ENCODE peak calls at places on chromosomes 12 and 14, in ten cellular contexts. R, B, J, W, H, V, Y, K, M and G are unnamed samples. For H3K4me1, the result is how much of the 10 kb centered on the place peaks cover.

GRCh38 chr12:132550014-132550802 is 60.2 kb downstream of the LRCOL1 start:
- DNase-seq in R (no peak), B (peak), J (no peak), W (no peak), H (peak), V (no peak), Y (no peak), K (no peak), M (no peak), G (no peak)

GRCh38 chr12:55659486-55660385 is 23.0 kb downstream of the OR10P1 start:
- DNase-seq in R (no peak), B (peak), J (no peak), W (peak), H (no peak), V (no peak), Y (no peak), K (peak), M (no peak), G (no peak)

GRCh38 chr12:16346931-16347330 is 514 bp upstream of the MGST1 start:
- DNase-seq in R (no peak), B (no peak), J (no peak), W (no peak), H (peak), V (no peak), Y (no peak), K (no peak), M (no peak), G (no peak)

GRCh38 chr12:55072093-55072492 is 52.3 kb downstream of the NEUROD4 start:
- DNase-seq in R (peak), B (peak), J (peak), W (no peak), H (peak), V (peak), Y (peak), K (peak), M (peak), G (peak)

GRCh38 chr14:61563880-61564622 is 131.3 kb upstream of the HIF1A start:
- DNase-seq in R (no peak), B (no peak), J (no peak), W (no peak), H (no peak), V (no peak), Y (no peak), K (no peak), M (no peak), G (no peak)

GRCh38 chr12:52860102-52860838 is 11.5 kb upstream of the KRT78 start:
- DNase-seq in R (no peak), B (no peak), J (no peak), W (no peak), H (no peak), V (no peak), Y (no peak), K (no peak), M (peak), G (peak)

GRCh38 chr14:65170318-65170717 is 68.0 kb upstream of the MAX start:
- DNase-seq in R (no peak), B (no peak), J (no peak), W (no peak), H (no peak), V (no peak), Y (no peak), K (no peak), M (no peak), G (no peak)

GRCh38 chr12:47080725-47081502 is 1.2 kb upstream of the AMIGO2 start:
- DNase-seq in R (peak), B (peak), J (peak), W (peak), H (peak), V (peak), Y (peak), K (peak), M (peak), G (peak)

GRCh38 chr12:57475271-57476161 is 4.2 kb downstream of the ARHGAP9 start:
- DNase-seq in R (no peak), B (peak), J (no peak), W (no peak), H (peak), V (peak), Y (no peak), K (no peak), M (no peak), G (no peak)

DNA sequence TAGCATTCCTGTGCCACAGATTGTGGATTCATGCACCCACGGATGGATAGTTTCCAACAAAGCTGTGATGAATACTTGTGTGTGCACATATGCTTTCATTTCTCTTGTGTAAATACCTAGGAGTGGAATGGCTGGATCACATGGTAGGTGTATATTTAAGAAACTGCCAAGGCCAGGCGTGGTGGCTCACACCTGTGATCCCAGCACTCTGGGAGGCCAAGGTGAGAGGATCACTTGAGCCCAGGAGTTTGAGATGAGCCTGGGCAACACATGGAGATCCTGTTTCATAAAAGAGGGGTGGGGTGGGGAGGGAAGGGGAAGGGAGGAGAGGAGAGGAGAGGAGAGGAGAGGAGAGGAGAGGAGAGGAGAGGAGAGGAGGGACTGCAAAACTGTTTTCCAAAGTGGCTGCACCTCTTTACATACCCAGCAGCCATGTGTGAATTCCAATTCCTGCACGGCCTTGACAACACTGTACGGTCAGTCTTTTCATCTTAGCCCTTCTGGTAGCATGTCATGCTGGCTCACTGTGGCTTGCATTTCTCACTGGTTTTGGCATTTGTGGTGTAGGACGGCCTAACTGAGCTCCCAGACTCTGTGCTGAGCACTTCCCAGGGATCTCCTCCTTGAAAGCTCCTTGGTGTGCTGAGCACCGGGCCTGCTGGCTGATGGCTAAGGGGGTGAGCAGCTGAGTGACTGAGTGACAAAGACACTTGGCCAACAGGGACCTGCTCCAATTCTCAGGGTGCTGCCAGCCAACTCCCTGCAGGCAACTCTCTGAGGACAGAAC is 27.9 kb downstream of the SYNE3 start:
- DNase-seq in R (no peak), B (no peak), J (no peak), W (no peak), H (no peak), V (peak), Y (no peak), K (no peak), M (no peak), G (no peak)
- H3K4me1 ChIP-seq in R (under half), B (under half), J (under half), W (under half), H (under half), V (under half), Y (under half), K (under half), M (under half), G (under half)

GRCh38 chr12:121009744-121010143 is 6.5 kb downstream of the C12orf43 start:
- DNase-seq in R (no peak), B (peak), J (no peak), W (no peak), H (peak), V (no peak), Y (peak), K (no peak), M (peak), G (peak)
- TF ChIP-seq CTCF in R (no peak), B (peak), J (no peak), W (no peak), H (peak), V (no peak), Y (peak), K (peak), M (peak), G (peak)

DNA sequence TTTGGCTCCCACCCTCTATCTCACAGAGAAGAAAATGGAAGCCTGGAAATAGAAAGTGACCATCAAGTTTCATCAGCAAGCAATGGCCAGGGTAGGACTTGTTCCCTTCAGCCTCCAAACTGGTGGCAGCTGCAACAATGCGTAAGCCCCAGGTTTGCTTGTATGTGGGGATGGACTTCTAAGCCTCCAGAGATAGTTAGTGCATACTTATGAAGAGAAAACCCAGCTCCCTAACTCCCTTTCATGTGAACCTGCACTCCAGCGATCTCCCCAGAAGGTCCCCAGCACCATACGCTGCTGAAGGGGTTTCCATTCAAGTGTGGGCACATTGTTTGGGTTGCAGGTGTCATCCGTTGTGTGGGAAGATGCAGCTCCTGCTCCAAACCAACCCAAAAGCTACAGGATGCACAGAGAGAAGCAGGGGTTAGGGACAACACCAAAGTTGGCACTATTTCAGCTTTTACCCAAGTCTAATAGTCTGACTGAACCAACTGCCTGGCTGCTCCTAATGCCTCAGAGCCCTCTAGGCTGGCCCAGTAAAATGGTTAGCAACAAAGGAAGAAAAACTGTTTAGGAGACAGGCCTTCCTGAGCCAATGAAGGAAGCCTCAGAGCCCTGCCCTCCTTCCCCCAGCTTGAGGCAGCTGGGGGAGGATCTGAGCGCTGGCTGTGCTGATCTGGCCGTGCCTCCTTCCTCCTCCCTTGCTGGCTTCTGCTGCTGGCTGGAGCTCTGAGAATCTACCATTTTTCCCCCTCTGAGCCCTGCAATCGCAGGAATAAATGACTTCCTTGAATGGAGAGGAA is 12.3 kb downstream of the ZFP36L1 start:
- DNase-seq in R (no peak), B (no peak), J (peak), W (peak), H (peak), V (peak), Y (no peak), K (peak), M (peak), G (peak)
- H3K27ac ChIP-seq in R (peak), B (peak), J (peak), W (no peak), H (peak), V (peak), Y (peak), K (peak), M (peak), G (peak)

GRCh38 chr14:63435204-63435603 is 108.0 kb downstream of the PPP2R5E start:
- DNase-seq in R (no peak), B (no peak), J (no peak), W (no peak), H (no peak), V (no peak), Y (no peak), K (no peak), M (no peak), G (no peak)
- H3K4me1 ChIP-seq in R (half or more), B (under half), J (under half), W (under half), H (under half), V (half or more), Y (under half), K (under half), M (under half), G (under half)

DNA sequence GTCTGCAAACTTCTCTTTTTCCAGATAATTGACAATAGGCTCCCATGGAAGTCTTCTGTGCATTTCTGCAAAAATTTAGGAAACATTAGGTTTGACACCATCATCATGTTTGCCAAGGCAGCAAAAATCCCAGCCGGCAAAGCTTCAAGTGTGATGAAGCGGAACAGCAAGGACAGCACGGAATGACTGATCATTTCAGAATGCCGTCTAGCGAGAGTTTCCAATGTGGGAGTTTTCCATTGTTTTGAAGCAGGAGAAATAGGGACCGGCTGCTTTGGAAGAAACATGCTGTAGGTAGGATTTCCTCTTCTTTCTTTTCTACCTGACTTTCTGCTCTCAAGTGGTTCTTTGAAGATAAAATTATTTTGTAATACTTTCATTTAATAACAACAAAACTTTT is 24.1 kb upstream of the RGS6 start:
- DNase-seq in R (no peak), B (no peak), J (no peak), W (no peak), H (no peak), V (no peak), Y (no peak), K (no peak), M (no peak), G (no peak)
- TF ChIP-seq CTCF in R (no peak), B (no peak), J (no peak), W (no peak), H (no peak), V (no peak), Y (no peak), K (no peak), M (no peak), G (no peak)

DNA sequence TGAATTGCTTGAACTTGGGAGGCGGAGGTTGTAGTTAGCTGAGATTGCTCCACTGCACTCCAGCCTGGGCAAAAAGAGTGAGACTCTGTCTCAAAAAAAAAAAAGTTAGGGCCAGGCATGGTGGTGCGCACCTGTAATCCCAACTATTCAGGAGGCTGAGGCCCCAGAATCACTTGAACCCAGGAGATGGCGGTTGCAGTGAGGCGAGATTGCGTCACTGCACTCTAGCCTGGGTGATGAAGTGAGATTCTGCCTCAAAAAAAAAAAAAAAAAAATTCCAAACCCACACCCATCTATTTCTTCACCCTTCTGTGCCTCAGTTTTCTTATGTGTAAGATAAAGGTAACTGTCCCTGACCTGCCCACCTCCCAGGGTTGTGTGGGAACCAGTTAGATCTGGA is 11.0 kb upstream of the MLXIP start:
- DNase-seq in R (no peak), B (no peak), J (no peak), W (no peak), H (no peak), V (no peak), Y (no peak), K (no peak), M (no peak), G (no peak)
- H3K27ac ChIP-seq in R (peak), B (no peak), J (no peak), W (no peak), H (peak), V (no peak), Y (peak), K (no peak), M (no peak), G (no peak)